ENCODE peak calls at places on chromosomes 2 and 18, in four cellular contexts. One of them, this sample, is unnamed.

GRCh38 chr2:100752628-100753333 is 67.2 kb upstream of the NPAS2 start:
- DNase-seq in neural crest cell: no peak
- DNase-seq in effector memory CD8-positive, alpha-beta T cell: no peak
- DNase-seq in NCI-H460: peak
- DNase-seq in this sample: peak

GRCh38 chr2:65120990-65121693 is 8.8 kb downstream of the RAB1A start:
- DNase-seq in neural crest cell: no peak
- DNase-seq in effector memory CD8-positive, alpha-beta T cell: no peak
- DNase-seq in NCI-H460: no peak
- DNase-seq in this sample: no peak

GRCh38 chr2:58734365-58734764 is 493.2 kb upstream of the FANCL start:
- DNase-seq in neural crest cell: no peak
- DNase-seq in effector memory CD8-positive, alpha-beta T cell: no peak
- DNase-seq in NCI-H460: peak
- DNase-seq in this sample: no peak

GRCh38 chr2:27041708-27042107 is 8.9 kb downstream of the TMEM214 start:
- DNase-seq in neural crest cell: no peak
- DNase-seq in effector memory CD8-positive, alpha-beta T cell: no peak
- DNase-seq in NCI-H460: no peak
- DNase-seq in this sample: no peak

GRCh38 chr2:107263596-107264090 is 377.7 kb upstream of the ST6GAL2 start:
- DNase-seq in neural crest cell: no peak
- DNase-seq in effector memory CD8-positive, alpha-beta T cell: no peak
- DNase-seq in NCI-H460: no peak
- DNase-seq in this sample: peak

GRCh38 chr2:224072541-224073188 is 33.6 kb upstream of the SERPINE2 start:
- DNase-seq in neural crest cell: no peak
- DNase-seq in effector memory CD8-positive, alpha-beta T cell: no peak
- DNase-seq in NCI-H460: no peak
- DNase-seq in this sample: no peak

GRCh38 chr18:32469691-32470131 is 971 bp downstream of the GAREM1 start:
- DNase-seq in neural crest cell: no peak
- DNase-seq in effector memory CD8-positive, alpha-beta T cell: no peak
- DNase-seq in NCI-H460: no peak
- DNase-seq in this sample: peak

GRCh38 chr18:69752737-69753380 is 194.8 kb downstream of the CD226 start:
- DNase-seq in neural crest cell: peak
- DNase-seq in effector memory CD8-positive, alpha-beta T cell: no peak
- DNase-seq in NCI-H460: peak
- DNase-seq in this sample: peak

GRCh38 chr2:878245-878930 is 72.3 kb upstream of the SNTG2 start:
- DNase-seq in neural crest cell: no peak
- DNase-seq in effector memory CD8-positive, alpha-beta T cell: no peak
- DNase-seq in NCI-H460: no peak
- DNase-seq in this sample: no peak

GRCh38 chr2:39469807-39470206 is 32.7 kb upstream of the MAP4K3 start:
- DNase-seq in neural crest cell: no peak
- DNase-seq in effector memory CD8-positive, alpha-beta T cell: no peak
- DNase-seq in NCI-H460: no peak
- DNase-seq in this sample: peak